ENCODE peak calls at places on chromosomes 1 and 21, in four cellular contexts. R is CD4-positive, CD25-positive, alpha-beta regulatory T cell; E is psoas muscle; W is uterus. B is an unnamed sample.

GRCh38 chr1:83857108-83857507 is 141.8 kb downstream of the TTLL7 start:
- DNase-seq in R (no peak), E (no peak), W (no peak), B (peak; percentile 26)

GRCh38 chr1:188188317-188188716 is 1359.6 kb downstream of the PLA2G4A start:
- DNase-seq in R (no peak), E (no peak), W (no peak), B (no peak)

GRCh38 chr1:150162862-150163706 is 13.4 kb downstream of the PLEKHO1 start:
- DNase-seq in R (no peak), E (peak; percentile 86), W (peak; percentile 92), B (peak; percentile 69)

GRCh38 chr1:226903819-226904710 is 33.6 kb downstream of the PSEN2 start:
- DNase-seq in R (no peak), E (no peak), W (peak; percentile 62), B (no peak)

GRCh38 chr1:39391741-39392679 is 99.4 kb upstream of the BMP8A start:
- DNase-seq in R (no peak), E (no peak), W (peak; percentile 37), B (no peak)

GRCh38 chr1:164602480-164603093 is 43.6 kb downstream of the PBX1 start:
- DNase-seq in R (no peak), E (peak; percentile 73), W (peak; percentile 70), B (no peak)

GRCh38 chr1:8816306-8816705 is 1.1 kb downstream of the RERE start:
- DNase-seq in R (no peak), E (no peak), W (no peak), B (no peak)

GRCh38 chr1:6131561-6131960 is 48.6 kb downstream of the CHD5 start:
- DNase-seq in R (no peak), E (no peak), W (no peak), B (no peak)

GRCh38 chr1:115134850-115135484 is 45.7 kb upstream of the TSPAN2 start:
- DNase-seq in R (no peak), E (no peak), W (no peak), B (no peak)

GRCh38 chr1:96804649-96805048 is 83.1 kb downstream of the PTBP2 start:
- DNase-seq in R (no peak), E (no peak), W (no peak), B (no peak)

GRCh38 chr1:147618077-147618569 is 52.2 kb downstream of the ACP6 start:
- DNase-seq in R (no peak), E (no peak), W (no peak), B (no peak)

GRCh38 chr1:204896023-204896422 is 25.4 kb downstream of the NFASC start:
- DNase-seq in R (no peak), E (no peak), W (no peak), B (no peak)

GRCh38 chr1:119372493-119373086 is 4.0 kb downstream of the HAO2 start:
- DNase-seq in R (no peak), E (no peak), W (no peak), B (peak; percentile 97)

GRCh38 chr1:21896652-21897532 is 40.2 kb downstream of the HSPG2 start:
- DNase-seq in R (no peak), E (peak; percentile 93), W (peak; percentile 83), B (no peak)

GRCh38 chr1:111565079-111565478 is 54.5 kb upstream of the RAP1A start:
- DNase-seq in R (no peak), E (no peak), W (no peak), B (no peak)

GRCh38 chr1:54906586-54906985 is 19.6 kb upstream of the DHCR24 start:
- DNase-seq in R (no peak), E (no peak), W (no peak), B (no peak)

GRCh38 chr1:17135530-17135929 is 16.3 kb upstream of the PADI2 start:
- DNase-seq in R (no peak), E (no peak), W (no peak), B (no peak)

GRCh38 chr1:220631238-220631842 is 58.8 kb upstream of the C1orf115 start:
- DNase-seq in R (no peak), E (no peak), W (no peak), B (peak; percentile 64)

GRCh38 chr1:211343607-211344334 is 17.1 kb downstream of the TRAF5 start:
- DNase-seq in R (no peak), E (no peak), W (no peak), B (no peak)

GRCh38 chr1:12636098-12636950 is 7.6 kb upstream of the AADACL4 start:
- DNase-seq in R (no peak), E (peak; percentile 77), W (peak; percentile 40), B (no peak)

GRCh38 chr1:53684741-53685140 is 54.2 kb downstream of the GLIS1 start:
- DNase-seq in R (no peak), E (no peak), W (no peak), B (no peak)

GRCh38 chr1:53683986-53684740 is 54.8 kb downstream of the GLIS1 start:
- DNase-seq in R (no peak), E (no peak), W (no peak), B (no peak)

GRCh38 chr1:53686371-53687267 is 52.3 kb downstream of the GLIS1 start:
- DNase-seq in R (no peak), E (no peak), W (no peak), B (no peak)

GRCh38 chr1:53687426-53687825 is 51.5 kb downstream of the GLIS1 start:
- DNase-seq in R (no peak), E (no peak), W (no peak), B (no peak)

DNA sequence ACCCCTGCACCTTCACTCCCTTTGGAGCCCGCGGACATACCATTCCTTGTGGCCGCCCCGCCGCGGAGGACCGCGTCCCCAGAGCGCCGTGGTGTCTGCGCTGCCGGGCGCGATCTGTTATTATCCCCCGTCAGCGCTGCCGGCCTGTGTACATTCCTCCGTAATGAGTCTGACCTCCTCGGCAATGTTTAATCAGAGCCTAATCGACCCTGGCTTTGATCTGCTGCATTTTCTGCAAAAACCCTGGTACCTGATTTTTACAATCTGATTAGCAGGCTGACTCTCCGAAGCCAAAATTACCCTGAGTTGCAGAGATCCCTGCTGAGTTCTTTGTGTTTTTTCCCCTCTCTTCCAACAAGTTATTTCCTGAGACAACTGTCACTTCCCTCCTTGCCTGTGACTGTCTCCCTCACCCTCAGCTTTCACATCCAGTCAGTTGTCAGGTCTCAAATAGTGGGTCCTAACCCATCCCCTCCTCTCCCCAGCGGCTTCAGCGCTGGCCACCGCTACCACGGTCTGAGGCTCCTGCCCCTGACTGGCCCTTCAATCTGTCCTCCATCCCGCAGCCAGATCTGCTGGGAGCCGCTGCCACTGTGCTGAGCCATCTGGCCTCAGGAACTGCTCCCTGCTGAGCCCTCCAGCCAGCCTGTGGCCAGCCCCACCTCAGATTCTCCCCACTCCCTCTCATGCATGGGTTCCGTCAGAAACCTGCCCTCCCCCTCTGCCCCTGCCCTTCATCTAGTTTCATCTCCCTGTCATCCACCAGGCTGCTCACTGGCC is 53.5 kb downstream of the GLIS1 start:
- DNase-seq in R (no peak), E (no peak), W (no peak), B (no peak)
- H3K4me3 ChIP-seq in R (no peak overlapping the region), E (no peak overlapping the region), W (no peak overlapping the region), B (no peak overlapping the region)

DNA sequence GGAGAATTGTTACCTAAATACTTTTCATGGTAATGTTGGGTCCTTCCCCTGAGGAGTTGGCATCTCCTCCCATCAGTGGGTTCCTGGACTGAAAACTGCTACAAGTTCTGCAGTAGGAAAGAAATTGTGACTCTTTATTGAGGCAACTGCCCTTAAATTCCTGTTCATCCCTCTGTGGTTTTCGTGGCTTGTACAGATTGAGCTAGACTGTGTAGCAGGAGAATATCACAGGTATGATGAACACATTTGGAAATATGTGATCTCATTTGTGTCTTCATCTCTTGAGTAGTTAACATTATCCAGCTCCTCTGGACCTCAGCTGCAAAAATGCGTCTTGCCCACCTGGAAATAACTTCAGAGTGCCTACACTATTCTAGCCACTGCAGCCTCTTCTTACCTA is 390.6 kb downstream of the PTPRC start:
- DNase-seq in R (no peak), E (no peak), W (no peak), B (no peak)
- H3K4me3 ChIP-seq in R (no peak overlapping the region), E (no peak overlapping the region), W (no peak overlapping the region), B (no peak overlapping the region)

GRCh38 chr21:28550057-28550825 is 442.4 kb downstream of the LTN1 start:
- DNase-seq in R (no peak), E (no peak), W (no peak), B (peak; percentile 94)

DNA sequence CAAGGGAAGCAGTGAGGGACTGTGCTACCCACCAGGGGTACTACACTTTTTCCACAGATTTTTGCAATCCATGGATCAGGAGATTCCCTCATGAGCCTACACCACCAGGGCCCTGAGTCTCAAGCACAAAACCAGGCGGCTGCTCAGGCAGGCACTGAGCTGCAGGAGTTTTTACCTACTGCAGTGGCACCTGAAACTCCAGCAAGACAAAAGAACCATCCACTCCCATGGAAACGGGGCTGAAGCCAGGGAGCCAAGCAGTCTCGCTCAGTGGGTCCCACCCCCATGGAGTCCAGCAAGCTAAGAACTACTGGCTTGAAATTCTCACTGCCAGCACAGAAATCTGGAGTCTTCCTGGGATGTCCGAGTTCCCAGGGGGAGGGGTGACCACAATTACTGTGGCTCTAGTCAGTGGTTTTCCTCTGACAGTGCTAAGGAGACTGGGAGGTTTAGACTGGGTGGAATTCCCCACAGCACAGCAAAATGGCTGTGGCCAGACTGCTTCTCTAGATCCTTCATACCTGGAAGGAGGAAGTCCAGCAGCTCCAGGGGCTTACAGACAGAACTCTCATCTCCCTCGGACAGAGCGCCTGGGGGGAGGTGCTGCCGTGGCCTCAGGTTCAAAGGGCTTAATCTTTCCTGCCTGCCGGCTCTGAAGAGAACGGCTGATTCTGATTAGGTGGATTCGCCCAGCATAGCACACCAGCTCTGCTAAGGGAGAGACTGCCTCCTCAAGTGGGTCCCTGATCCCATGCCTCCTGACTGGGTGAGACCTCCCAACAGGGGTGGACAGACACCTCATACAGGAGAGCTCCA is 437.8 kb downstream of the LTN1 start:
- DNase-seq in R (no peak), E (no peak), W (no peak), B (no peak)
- H3K4me3 ChIP-seq in R (no peak overlapping the region), E (no peak overlapping the region), W (no peak overlapping the region), B (no peak overlapping the region)

DNA sequence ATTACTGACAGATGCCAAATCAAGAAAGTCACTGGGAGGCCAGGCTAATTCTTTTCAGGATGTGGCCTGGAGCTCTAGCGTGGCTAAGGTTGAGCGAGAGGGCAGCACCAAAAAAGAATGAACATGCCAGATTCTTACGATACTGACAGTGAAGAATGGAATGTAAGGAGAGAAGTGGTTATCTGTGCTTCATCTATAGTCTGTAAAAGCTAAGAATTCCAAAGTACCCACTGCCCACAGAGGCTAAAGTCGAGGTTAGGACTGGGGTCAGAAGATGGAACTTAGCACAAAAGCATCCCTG is 32.7 kb downstream of the TFAP2E start:
- DNase-seq in R (no peak), E (no peak), W (no peak), B (no peak)
- H3K4me3 ChIP-seq in R (no peak overlapping the region), E (no peak overlapping the region), W (no peak overlapping the region), B (no peak overlapping the region)

GRCh38 chr1:239999170-239999569 is 92.5 kb upstream of the FMN2 start:
- DNase-seq in R (no peak), E (no peak), W (no peak), B (peak; percentile 23)
- H3K4me3 ChIP-seq in R (no peak overlapping the region), E (no peak overlapping the region), W (no peak overlapping the region), B (no peak overlapping the region)

DNA sequence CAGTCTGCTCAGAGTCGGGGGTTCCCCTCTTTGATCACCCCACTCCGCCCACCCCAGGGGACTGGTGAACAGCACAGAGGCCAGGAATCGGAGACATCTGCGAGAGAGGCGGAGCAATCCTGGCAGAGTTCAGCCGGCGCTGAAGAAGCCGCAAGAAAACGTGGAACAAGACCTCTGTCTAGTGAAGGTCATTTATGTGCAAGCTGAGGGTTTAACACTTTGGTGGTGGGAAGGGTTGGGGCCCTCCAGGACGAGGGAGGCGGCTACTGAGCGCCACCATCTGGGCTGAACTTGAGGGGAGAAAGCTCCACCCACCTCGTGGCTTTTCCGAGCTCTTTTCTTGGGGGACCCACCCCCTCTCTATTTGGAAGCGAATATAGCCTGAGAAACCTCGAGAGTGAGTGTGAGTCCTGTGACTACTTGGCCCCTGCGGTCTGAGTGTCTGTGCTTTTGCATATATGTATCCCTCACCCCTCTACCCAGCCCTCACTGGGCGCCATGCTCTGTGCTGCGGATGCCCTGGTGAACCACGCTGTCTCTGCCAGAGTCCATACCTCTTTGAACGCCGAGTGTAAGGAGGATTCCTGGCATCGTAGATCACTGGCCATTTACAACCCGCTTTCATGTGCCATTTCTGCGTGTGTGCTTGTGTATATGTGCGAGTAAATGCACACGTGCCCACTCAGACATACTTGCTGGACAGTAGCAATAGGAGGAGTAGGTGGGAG is 1.2 kb upstream of the EPHA10 start:
- DNase-seq in R (no peak), E (no peak), W (no peak), B (no peak)
- H3K4me3 ChIP-seq in R (no peak overlapping the region), E (no peak overlapping the region), W (no peak overlapping the region), B (no peak overlapping the region)